ENCODE peak calls at places on chromosomes 16 and 17, in five cellular contexts. V is AG08395, K is left lobe of liver, R is HT1080, U is thoracic aorta. G is an unnamed sample.

GRCh38 chr17:2025622-2026309 is 632 bp upstream of the RTN4RL1 start:
- DNase-seq in V (peak), K (peak), R (peak), U (no peak), G (no peak)

GRCh38 chr17:3635474-3636153 is 436 bp downstream of the SHPK start:
- DNase-seq in V (no peak), K (peak), R (no peak), U (no peak), G (no peak)

GRCh38 chr16:48152226-48152625 is 3.6 kb downstream of the ABCC12 start:
- DNase-seq in V (no peak), K (no peak), R (no peak), U (no peak), G (no peak)

GRCh38 chr17:4560837-4561241 is 462 bp upstream of the GGT6 start:
- DNase-seq in V (no peak), K (no peak), R (no peak), U (no peak), G (no peak)

GRCh38 chr17:27896656-27897055 is 3.5 kb upstream of the LYRM9 start:
- DNase-seq in V (no peak), K (no peak), R (no peak), U (no peak), G (no peak)

GRCh38 chr17:19728114-19728495 is 11.7 kb upstream of the SLC47A2 start:
- DNase-seq in V (peak), K (peak), R (no peak), U (peak), G (no peak)

GRCh38 chr17:46190763-46191162 is 2.5 kb downstream of the KANSL1 start:
- DNase-seq in V (no peak), K (no peak), R (no peak), U (no peak), G (no peak)

GRCh38 chr16:87276091-87276561 is 41.1 kb downstream of the C16orf95 start:
- DNase-seq in V (no peak), K (no peak), R (no peak), U (no peak), G (no peak)

GRCh38 chr16:60225541-60225940 is 1491.4 kb upstream of the GOT2 start:
- DNase-seq in V (no peak), K (no peak), R (no peak), U (no peak), G (no peak)

GRCh38 chr16:1347962-1348361 is 3.7 kb downstream of the TSR3 start:
- DNase-seq in V (no peak), K (no peak), R (no peak), U (no peak), G (no peak)

GRCh38 chr17:26782153-26782552 is 511.8 kb upstream of the WSB1 start:
- DNase-seq in V (no peak), K (no peak), R (no peak), U (no peak), G (no peak)

GRCh38 chr16:16059895-16060590 is 110.6 kb downstream of the ABCC1 start:
- DNase-seq in V (no peak), K (peak), R (no peak), U (no peak), G (no peak)

GRCh38 chr16:83943516-83944050 is 9.5 kb upstream of the OSGIN1 start:
- DNase-seq in V (no peak), K (no peak), R (no peak), U (no peak), G (no peak)

GRCh38 chr17:81927653-81928496 is at the start of gene MAFG:
- DNase-seq in V (peak), K (peak), R (peak), U (peak), G (peak)

GRCh38 chr17:74202879-74203432 is 522 bp upstream of the RPL38 start:
- DNase-seq in V (no peak), K (no peak), R (no peak), U (no peak), G (no peak)

GRCh38 chr17:58357312-58358297 is 5.6 kb upstream of the SUPT4H1 start:
- DNase-seq in V (no peak), K (no peak), R (no peak), U (no peak), G (no peak)

GRCh38 chr17:13638855-13639458 is 37.2 kb upstream of the HS3ST3A1 start:
- DNase-seq in V (no peak), K (no peak), R (no peak), U (no peak), G (no peak)

GRCh38 chr16:59478806-59479205 is 744.7 kb upstream of the GOT2 start:
- DNase-seq in V (peak), K (no peak), R (peak), U (no peak), G (no peak)

GRCh38 chr17:31072186-31072585 is 22.6 kb upstream of the NF1 start:
- DNase-seq in V (peak), K (no peak), R (no peak), U (no peak), G (no peak)

GRCh38 chr17:54373970-54374369 is 526.7 kb upstream of the TOM1L1 start:
- DNase-seq in V (no peak), K (no peak), R (no peak), U (no peak), G (no peak)

GRCh38 chr17:61832463-61832862 is 30.9 kb downstream of the BRIP1 start:
- DNase-seq in V (no peak), K (no peak), R (no peak), U (no peak), G (no peak)

GRCh38 chr17:57959929-57960328 is 4.7 kb upstream of the CUEDC1 start:
- DNase-seq in V (no peak), K (peak), R (no peak), U (no peak), G (no peak)

GRCh38 chr16:17313085-17313611 is 157.6 kb downstream of the XYLT1 start:
- DNase-seq in V (peak), K (no peak), R (no peak), U (no peak), G (no peak)

GRCh38 chr17:266219-266618 is 84.8 kb upstream of the DOC2B start:
- DNase-seq in V (no peak), K (peak), R (no peak), U (no peak), G (no peak)

GRCh38 chr16:5640883-5641282 is 543.3 kb upstream of the EEF2KMT start:
- DNase-seq in V (no peak), K (no peak), R (no peak), U (no peak), G (no peak)

G was measured in activated T-helper 1 cell treated with anti-CD3 and anti-CD28 coated beads, Interleukin-12 subunit alpha, Interleukin-12 subunit beta, Interleukin-2, Interleukin-4 antibody, amounts not matched to agents 30 ng/mL and 10 ng/mL and 1 ng/mL, durations not matched to agents 14 hours and 24 hours and 36 hours.